ENCODE peak calls at places on chromosomes 4 and X, in five cellular contexts. R, K, E, C and U are unnamed samples.

GRCh38 chr4:1347410-1347864 is 429 bp downstream of the UVSSA start:
- DNase-seq in C (peak; percentile 86), E (peak; percentile 76), K (peak; percentile 31), R (peak; percentile 64), U (peak; percentile 68)

GRCh38 chr4:81207793-81208192 is 7.2 kb downstream of the PRKG2 start:
- DNase-seq in C (peak; percentile 59), K (no peak), R (no peak), E (no peak), U (peak; percentile 74)

GRCh38 chr4:48944659-48945290 is 38.2 kb upstream of the OCIAD2 start:
- DNase-seq in K (no peak), E (peak; percentile 22), C (no peak), R (peak; percentile 32), U (peak; percentile 80)

GRCh38 chr4:32163125-32163524 is 1443.0 kb downstream of the PCDH7 start:
- DNase-seq in E (no peak), C (no peak), R (no peak), K (no peak), U (no peak)

GRCh38 chrX:80765226-80765625 is 44.5 kb downstream of the BRWD3 start:
- DNase-seq in C (peak; percentile 83), R (no peak), K (no peak), E (no peak), U (peak; percentile 63)

GRCh38 chrX:55056820-55057690 is 17.8 kb upstream of the PAGE2B start:
- DNase-seq in R (no peak), K (no peak), E (no peak), C (peak; percentile 68), U (peak; percentile 2)

GRCh38 chrX:9339603-9340569 is 125.0 kb upstream of the TBL1X start:
- DNase-seq in E (peak; percentile 22), C (no peak), R (peak; percentile 49), K (no peak), U (no peak)

GRCh38 chrX:6645216-6645615 is 110.3 kb upstream of the VCX3A start:
- DNase-seq in K (no peak), E (no peak), R (no peak), C (no peak), U (no peak)

GRCh38 chrX:153375571-153375970 is 25.6 kb downstream of the PNMA6E start:
- DNase-seq in E (no peak), C (no peak), R (no peak), K (no peak), U (no peak)

GRCh38 chr4:95599777-95600436 is 51.1 kb upstream of the UNC5C start:
- DNase-seq in K (no peak), C (no peak), R (no peak), E (no peak), U (no peak)

GRCh38 chrX:154991039-154991438 is 31.5 kb downstream of the F8 start:
- DNase-seq in R (no peak), E (no peak), K (no peak), C (no peak), U (peak; percentile 5)

GRCh38 chr4:154329268-154329858 is 162.2 kb downstream of the DCHS2 start:
- DNase-seq in K (no peak), E (no peak), C (peak; percentile 10), R (peak; percentile 41), U (peak; percentile 51)

GRCh38 chr4:8345946-8346814 is 76.6 kb downstream of the HTRA3 start:
- DNase-seq in R (no peak), K (no peak), E (no peak), C (no peak), U (no peak)

GRCh38 chr4:140176735-140177134 is 22.8 kb upstream of the MAML3 start:
- DNase-seq in K (no peak), C (peak; percentile 76), R (no peak), E (no peak), U (peak; percentile 42)

GRCh38 chr4:2806392-2807355 is 13.8 kb downstream of the SH3BP2 start:
- DNase-seq in C (no peak), K (no peak), E (peak; percentile 80), R (no peak), U (no peak)

GRCh38 chr4:147793973-147794690 is 62.2 kb downstream of the ARHGAP10 start:
- DNase-seq in R (no peak), K (no peak), C (no peak), E (no peak), U (peak; percentile 39)
- H3K4me3 ChIP-seq in R (no peak overlapping the region), K (no peak overlapping the region), C (no peak overlapping the region), E (no peak overlapping the region), U (peak overlapping the region; percentile 6)

GRCh38 chr4:133996431-133997121 is 205.0 kb downstream of the PABPC4L start:
- DNase-seq in K (no peak), R (no peak), C (no peak), E (no peak), U (peak; percentile 20)
- TF ChIP-seq CTCF in K (no peak), R (no peak), C (no peak), E (no peak), U (no peak)

GRCh38 chrX:44906542-44906941 is 33.6 kb downstream of the KDM6A start:
- DNase-seq in E (no peak), K (no peak), R (no peak), C (no peak), U (no peak)
- H3K4me3 ChIP-seq in E (no peak overlapping the region), K (no peak overlapping the region), R (no peak overlapping the region), C (no peak overlapping the region), U (no peak overlapping the region)

GRCh38 chrX:19121898-19122640 is at the start of gene ADGRG2:
- DNase-seq in E (peak; percentile 7), K (no peak), C (peak; percentile 21), R (peak; percentile 86), U (peak; percentile 16)
- TF ChIP-seq CTCF in E (no peak), K (no peak), C (no peak), R (peak; percentile 42), U (peak; percentile 3)

DNA sequence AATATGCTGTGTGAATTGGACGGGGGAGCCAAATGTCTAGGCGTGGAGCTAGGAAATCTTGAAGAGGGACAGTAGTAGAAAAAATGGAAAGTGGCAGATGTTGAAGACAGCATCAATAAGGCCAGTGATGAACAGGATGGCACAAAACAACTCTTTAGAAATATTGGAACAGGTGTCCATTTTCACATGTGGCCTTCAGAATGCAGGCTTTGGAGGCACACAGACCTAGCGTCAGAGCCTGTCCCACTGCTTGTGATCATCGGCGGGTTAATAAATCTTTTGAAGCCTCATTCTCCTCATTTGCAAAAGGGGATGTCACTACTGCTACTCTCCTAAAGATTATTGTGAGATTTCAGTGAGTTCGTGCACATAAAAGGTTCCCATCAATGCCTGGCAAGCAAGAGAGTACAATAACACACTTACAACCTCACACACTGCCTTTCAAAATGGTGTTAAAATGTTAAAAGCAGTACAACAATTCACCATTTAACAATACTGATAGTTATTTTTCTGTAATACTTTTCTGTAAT is 2.4 kb downstream of the PDLIM3 start:
- DNase-seq in R (no peak), E (no peak), C (no peak), K (no peak), U (no peak)
- H3K4me3 ChIP-seq in R (no peak overlapping the region), E (no peak overlapping the region), C (no peak overlapping the region), K (peak overlapping the region; percentile 93), U (no peak overlapping the region)

GRCh38 chr4:128376958-128377357 is 89.3 kb upstream of the PGRMC2 start:
- DNase-seq in R (no peak), K (no peak), C (no peak), E (no peak), U (no peak)

GRCh38 chr4:128366212-128366611 is 78.6 kb upstream of the PGRMC2 start:
- DNase-seq in K (no peak), E (no peak), R (no peak), C (no peak), U (no peak)

GRCh38 chr4:128376303-128376702 is 88.7 kb upstream of the PGRMC2 start:
- DNase-seq in C (no peak), R (no peak), E (no peak), K (no peak), U (no peak)

GRCh38 chr4:128371004-128371777 is 83.6 kb upstream of the PGRMC2 start:
- DNase-seq in C (peak; percentile 85), E (no peak), K (no peak), R (no peak), U (peak; percentile 65)
- TF ChIP-seq CTCF in C (no peak), E (no peak), K (no peak), R (no peak), U (no peak)

GRCh38 chr4:108004646-108005045 is 15.0 kb downstream of the HADH start:
- DNase-seq in K (no peak), E (no peak), R (no peak), C (no peak), U (no peak)

GRCh38 chr4:108001540-108001939 is 11.9 kb downstream of the HADH start:
- DNase-seq in C (no peak), R (no peak), E (no peak), K (no peak), U (peak; percentile 50)

GRCh38 chr4:108006361-108006760 is 16.7 kb downstream of the HADH start:
- DNase-seq in E (no peak), C (peak; percentile 20), K (no peak), R (no peak), U (no peak)

GRCh38 chr4:108007984-108008383 is 18.3 kb downstream of the HADH start:
- DNase-seq in C (no peak), R (no peak), E (no peak), K (no peak), U (no peak)

DNA sequence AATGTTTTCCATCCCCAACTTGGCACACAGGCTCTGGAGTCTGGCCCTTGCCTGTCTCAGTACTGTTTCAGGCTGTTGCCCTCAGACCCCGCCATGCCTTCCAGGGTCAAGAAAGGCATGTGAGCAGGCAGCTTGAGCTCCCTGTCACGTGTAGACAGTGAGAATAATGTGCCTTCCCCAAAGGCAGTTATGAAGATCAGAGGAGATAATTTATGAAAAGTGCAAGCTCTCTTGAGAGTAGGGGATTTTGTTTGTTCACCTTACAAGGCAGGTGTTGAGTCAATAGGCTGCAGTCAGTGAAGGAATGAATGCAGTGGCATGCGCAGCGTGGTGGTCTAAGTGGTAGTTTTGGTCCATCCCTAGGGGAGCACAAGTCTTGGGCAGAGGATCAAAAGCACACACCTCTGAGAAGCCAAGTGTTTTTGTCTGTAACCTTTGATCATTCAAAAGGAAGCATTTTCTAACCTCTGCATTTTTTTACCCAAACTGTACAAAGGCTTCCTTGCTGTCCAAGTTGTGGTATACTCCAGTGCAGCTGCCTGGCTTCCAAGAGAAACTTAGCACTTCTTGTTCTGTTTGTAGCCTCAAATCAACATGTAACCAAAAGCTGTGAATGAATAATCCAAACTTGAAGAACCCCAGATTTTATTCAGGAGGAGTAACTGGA is 14.4 kb downstream of the HADH start:
- DNase-seq in K (no peak), R (no peak), E (no peak), C (no peak), U (no peak)
- H3K4me3 ChIP-seq in K (no peak overlapping the region), R (no peak overlapping the region), E (no peak overlapping the region), C (no peak overlapping the region), U (no peak overlapping the region)

GRCh38 chr4:108693211-108693610 is 42.8 kb downstream of the OSTC start:
- DNase-seq in K (no peak), R (no peak), C (peak; percentile 38), E (no peak), U (peak; percentile 49)
- TF ChIP-seq CTCF in K (no peak), R (no peak), C (no peak), E (no peak), U (no peak)

GRCh38 chr4:107349732-107350131 is 313.6 kb upstream of the DKK2 start:
- DNase-seq in K (no peak), E (no peak), R (no peak), C (no peak), U (no peak)
- H3K4me3 ChIP-seq in K (no peak overlapping the region), E (no peak overlapping the region), R (no peak overlapping the region), C (no peak overlapping the region), U (no peak overlapping the region)